ENCODE peak calls at places on chromosome 13, in six cellular contexts. C, V, B, N, P and U are unnamed samples.

GRCh38 chr13:97932006-97932405 is 21.5 kb upstream of the IPO5 start:
- DNase-seq in C (no peak), V (no peak), B (no peak), N (no peak), P (no peak), U (no peak)

GRCh38 chr13:40983269-40983668 is 35.8 kb downstream of the ELF1 start:
- DNase-seq in C (no peak), V (no peak), B (no peak), N (no peak), P (no peak), U (peak)

GRCh38 chr13:94129490-94129894 is 350.0 kb downstream of the DCT start:
- DNase-seq in C (no peak), V (no peak), B (no peak), N (peak), P (no peak), U (no peak)

GRCh38 chr13:98927954-98928927 is 49.6 kb downstream of the DOCK9 start:
- DNase-seq in C (no peak), V (peak), B (peak), N (peak), P (no peak), U (peak)

GRCh38 chr13:21957833-21958232 is 287.0 kb downstream of the FGF9 start:
- DNase-seq in C (no peak), V (no peak), B (no peak), N (peak), P (no peak), U (no peak)

GRCh38 chr13:59671853-59672252 is 491.9 kb downstream of the DIAPH3 start:
- DNase-seq in C (no peak), V (no peak), B (no peak), N (no peak), P (no peak), U (no peak)

GRCh38 chr13:51336746-51337145 is 2.7 kb upstream of the SERPINE3 start:
- DNase-seq in C (no peak), V (no peak), B (no peak), N (no peak), P (no peak), U (no peak)

GRCh38 chr13:94233831-94234230 is 245.7 kb downstream of the DCT start:
- DNase-seq in C (no peak), V (no peak), B (no peak), N (no peak), P (no peak), U (no peak)

GRCh38 chr13:79237981-79238380 is 168.1 kb downstream of the RBM26 start:
- DNase-seq in C (no peak), V (no peak), B (no peak), N (no peak), P (no peak), U (peak)

GRCh38 chr13:43580280-43580679 is 206.5 kb downstream of the ENOX1 start:
- DNase-seq in C (no peak), V (no peak), B (no peak), N (no peak), P (no peak), U (no peak)

GRCh38 chr13:99404005-99404755 is 97.0 kb upstream of the GPR183 start:
- DNase-seq in C (no peak), V (no peak), B (no peak), N (no peak), P (no peak), U (no peak)

GRCh38 chr13:21372530-21372929 is 86.6 kb downstream of the ZDHHC20 start:
- DNase-seq in C (no peak), V (no peak), B (no peak), N (no peak), P (no peak), U (no peak)

GRCh38 chr13:26095846-26096245 is 44.0 kb upstream of the SHISA2 start:
- DNase-seq in C (no peak), V (no peak), B (no peak), N (no peak), P (no peak), U (no peak)

DNA sequence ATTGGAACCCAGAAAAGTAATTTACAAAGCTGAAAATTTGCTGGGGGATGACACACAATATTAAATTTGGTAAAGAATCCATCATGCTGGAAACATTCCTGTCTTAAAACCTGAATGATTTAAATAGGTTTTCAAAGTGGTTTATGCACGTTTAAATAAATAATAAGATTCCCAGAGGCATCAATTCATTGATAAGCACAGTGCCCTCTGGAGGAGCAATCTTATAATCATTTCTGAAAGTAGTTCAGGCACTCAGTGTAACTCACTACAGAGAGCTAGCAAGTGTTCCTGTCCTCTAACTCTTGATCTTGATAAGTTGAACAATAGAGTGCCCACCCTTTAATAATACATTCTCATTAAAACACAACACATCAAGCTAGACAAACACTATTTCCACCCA is 43.5 kb upstream of the SHISA2 start:
- DNase-seq in C (no peak), V (no peak), B (no peak), N (no peak), P (no peak), U (no peak)
- TF ChIP-seq CTCF in C (no peak), V (no peak), B (no peak), N (no peak), P (no peak), U (no peak)

GRCh38 chr13:105907319-105908019 is 628.0 kb downstream of the EFNB2 start:
- DNase-seq in C (no peak), V (no peak), B (no peak), N (no peak), P (no peak), U (no peak)
- H3K4me3 ChIP-seq in C (no peak), V (no peak), B (no peak), N (no peak), P (no peak), U (no peak)

GRCh38 chr13:39197645-39198007 is 159.4 kb downstream of the NHLRC3 start:
- DNase-seq in C (no peak), V (no peak), B (no peak), N (no peak), P (no peak), U (no peak)

GRCh38 chr13:39196957-39197644 is 158.8 kb downstream of the NHLRC3 start:
- DNase-seq in C (no peak), V (no peak), B (no peak), N (no peak), P (no peak), U (no peak)

GRCh38 chr13:39202746-39203145 is 164.5 kb downstream of the NHLRC3 start:
- DNase-seq in C (no peak), V (no peak), B (no peak), N (no peak), P (no peak), U (no peak)

DNA sequence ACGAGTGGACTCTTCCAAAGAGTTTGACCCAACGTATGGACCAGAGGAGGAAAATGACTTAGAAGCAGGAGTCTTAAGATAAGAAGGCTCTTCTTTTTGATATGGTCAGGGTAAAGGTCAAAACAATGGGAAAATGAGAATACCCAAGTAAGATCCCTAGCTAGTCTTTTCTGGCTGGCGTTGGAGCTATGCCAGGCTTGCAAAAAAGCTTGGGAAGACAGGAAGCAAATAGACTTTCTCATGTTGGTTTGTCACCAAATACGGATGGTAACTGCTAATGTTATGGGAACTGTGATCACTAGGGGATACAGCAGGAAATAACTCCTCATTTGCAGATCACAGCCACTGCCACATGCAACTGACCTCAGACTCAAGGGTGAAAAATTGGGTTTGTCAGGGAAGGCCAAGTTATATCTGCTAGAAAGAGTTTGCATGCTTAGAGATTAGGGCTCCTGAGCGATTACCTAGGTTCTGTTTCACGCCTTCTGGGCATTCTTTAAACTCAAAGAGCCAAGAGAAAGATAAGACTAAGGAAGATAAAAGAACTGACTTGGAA is 162.9 kb downstream of the NHLRC3 start:
- DNase-seq in C (no peak), V (no peak), B (no peak), N (no peak), P (no peak), U (no peak)
- TF ChIP-seq CTCF in C (no peak), V (no peak), B (no peak), N (no peak), P (no peak), U (no peak)

GRCh38 chr13:108987488-108987887 is 358.1 kb downstream of the MYO16 start:
- DNase-seq in C (no peak), V (no peak), B (peak), N (peak), P (no peak), U (peak)

GRCh38 chr13:108983273-108983672 is 353.9 kb downstream of the MYO16 start:
- DNase-seq in C (no peak), V (no peak), B (no peak), N (no peak), P (no peak), U (no peak)

GRCh38 chr13:108985166-108985565 is 355.8 kb downstream of the MYO16 start:
- DNase-seq in C (no peak), V (no peak), B (peak), N (no peak), P (no peak), U (no peak)

GRCh38 chr13:108984251-108984920 is 355.0 kb downstream of the MYO16 start:
- DNase-seq in C (no peak), V (no peak), B (no peak), N (no peak), P (no peak), U (no peak)

DNA sequence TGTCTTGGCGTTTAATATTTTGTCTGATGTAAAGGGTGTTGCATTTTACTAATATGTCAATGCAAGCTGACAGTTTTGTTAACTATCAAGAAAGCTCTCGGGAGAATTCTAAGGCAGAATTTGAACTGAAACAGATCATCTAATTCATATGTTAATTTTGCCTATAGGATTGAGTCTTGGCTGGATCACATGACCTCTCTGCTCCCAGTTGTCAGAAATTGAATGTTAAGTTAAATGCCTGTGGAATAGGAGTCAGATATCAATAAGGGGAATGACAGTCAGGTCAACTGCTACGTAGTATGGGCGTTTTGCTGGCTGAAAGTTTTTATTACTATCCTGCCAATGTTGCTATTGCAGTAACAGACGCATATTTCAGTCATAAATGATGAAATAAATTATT is 358.5 kb downstream of the MYO16 start:
- DNase-seq in C (no peak), V (no peak), B (no peak), N (no peak), P (no peak), U (no peak)
- H3K4me3 ChIP-seq in C (no peak), V (no peak), B (no peak), N (no peak), P (no peak), U (no peak)